ENCODE peak calls at places on chromosome 17, in ten cellular contexts. M is coronary artery; C is H9; S is upper lobe of right lung; E is breast epithelium; R is cardiac muscle cell; G is heart left ventricle; W is left ventricle myocardium inferior; D is CD8-positive, alpha-beta T cell; L is GM23248. A is an unnamed sample.

GRCh38 chr17:9237053-9237410 is 215.7 kb downstream of the NTN1 start:
- DNase-seq in M (no peak), W (no peak), L (no peak), R (no peak), D (no peak), S (no peak), E (no peak), C (no peak), G (no peak), A (no peak)

GRCh38 chr17:49016775-49017463 is 19.7 kb downstream of the IGF2BP1 start:
- DNase-seq in G (no peak), D (no peak), W (no peak), R (peak), S (peak), C (peak), E (no peak), L (peak), M (no peak), A (no peak)

GRCh38 chr17:30309591-30309990 is 17.8 kb upstream of the BLMH start:
- DNase-seq in E (no peak), C (no peak), W (no peak), S (no peak), G (no peak), L (peak), D (no peak), R (no peak), M (no peak), A (no peak)

GRCh38 chr17:58046230-58047094 is 36.8 kb upstream of the DYNLL2 start:
- DNase-seq in L (peak), R (peak), M (no peak), E (no peak), G (peak), C (peak), W (peak), S (no peak), D (no peak), A (no peak)

GRCh38 chr17:60601443-60602384 is 1.7 kb downstream of the PPM1D start:
- DNase-seq in M (no peak), R (peak), E (no peak), W (no peak), D (peak), C (peak), S (no peak), G (no peak), L (peak), A (no peak)

GRCh38 chr17:34979153-34979552 is 1.2 kb upstream of the LIG3 start:
- DNase-seq in C (no peak), D (no peak), R (no peak), M (no peak), L (no peak), E (no peak), W (no peak), G (no peak), S (no peak), A (no peak)

GRCh38 chr17:63840591-63841349 is 1.7 kb downstream of the SMARCD2 start:
- DNase-seq in D (no peak), L (peak), C (no peak), R (no peak), W (peak), M (no peak), S (no peak), G (peak), E (no peak), A (no peak)

GRCh38 chr17:27919120-27919519 is 26.0 kb upstream of the LYRM9 start:
- DNase-seq in D (no peak), L (no peak), R (no peak), G (no peak), M (no peak), S (no peak), E (no peak), W (no peak), C (no peak), A (no peak)

GRCh38 chr17:5509482-5509881 is 23.1 kb downstream of the MIS12 start:
- DNase-seq in W (no peak), D (no peak), M (no peak), R (no peak), L (peak), E (no peak), G (no peak), C (peak), S (no peak), A (no peak)

GRCh38 chr17:58756246-58757161 is 850 bp downstream of the PPM1E start:
- DNase-seq in L (peak), E (no peak), S (no peak), C (peak), G (no peak), M (no peak), D (no peak), W (no peak), R (peak), A (no peak)

GRCh38 chr17:48601184-48601527 is 3.6 kb downstream of the HOXB6 start:
- DNase-seq in C (no peak), S (no peak), G (no peak), R (no peak), W (no peak), L (no peak), M (no peak), D (no peak), E (no peak), A (no peak)

GRCh38 chr17:71071837-71072236 is 902.5 kb downstream of the KCNJ2 start:
- DNase-seq in E (no peak), D (no peak), S (no peak), R (no peak), M (no peak), W (no peak), G (peak), L (peak), C (no peak), A (no peak)

GRCh38 chr17:21289175-21289901 is 4.8 kb downstream of the MAP2K3 start:
- DNase-seq in D (no peak), R (no peak), M (no peak), E (no peak), W (no peak), L (peak), G (no peak), C (no peak), S (no peak), A (no peak)

GRCh38 chr17:39196191-39196819 is 1.2 kb downstream of the CACNB1 start:
- DNase-seq in S (no peak), W (no peak), C (peak), D (no peak), G (no peak), E (no peak), M (no peak), R (no peak), L (peak), A (no peak)

GRCh38 chr17:39196820-39197331 is 593 bp downstream of the CACNB1 start:
- DNase-seq in E (no peak), S (peak), G (no peak), L (peak), D (no peak), C (peak), W (no peak), M (no peak), R (peak), A (peak)

GRCh38 chr17:39194985-39195524 is 2.4 kb downstream of the CACNB1 start:
- DNase-seq in G (no peak), R (no peak), D (no peak), W (no peak), E (no peak), S (no peak), C (peak), L (peak), M (no peak), A (no peak)

GRCh38 chr17:39194089-39194984 is 3.1 kb downstream of the CACNB1 start:
- DNase-seq in W (peak), L (peak), E (no peak), R (peak), S (peak), G (peak), D (no peak), C (peak), M (peak), A (no peak)

DNA sequence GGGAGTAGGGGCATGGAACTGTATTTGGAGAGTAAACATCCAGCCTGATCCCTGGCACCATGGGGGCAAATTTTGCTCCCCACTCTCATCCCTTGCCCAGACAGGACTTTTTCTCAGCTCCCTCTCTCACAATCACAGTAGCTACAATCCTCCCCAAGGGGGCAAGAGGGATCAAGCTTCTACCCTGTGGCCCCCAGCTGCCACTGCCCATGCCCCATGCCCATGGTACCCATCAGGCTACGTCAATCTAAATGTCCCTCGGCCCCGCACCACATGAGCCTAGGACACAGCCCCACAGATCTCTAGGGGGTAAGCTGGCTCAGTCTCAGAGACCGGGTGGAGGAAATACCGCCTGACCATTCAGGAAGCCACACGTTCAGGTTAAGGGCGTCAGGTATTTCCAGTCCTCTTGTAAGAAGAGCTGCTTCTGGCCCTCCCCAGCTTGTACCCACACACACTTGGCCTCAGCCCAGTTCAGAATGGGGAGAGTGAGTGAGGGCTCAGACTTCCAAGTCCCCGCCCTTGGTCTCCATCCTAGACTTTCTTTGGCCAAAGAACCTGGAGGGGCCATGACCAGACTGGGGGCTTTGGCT is 1.8 kb downstream of the CACNB1 start:
- DNase-seq in L (peak), R (no peak), S (peak), C (peak), M (no peak), E (no peak), D (no peak), G (no peak), W (no peak), A (peak)
- H3K27ac ChIP-seq in L (peak), R (peak), S (peak), C (no peak), M (peak), E (peak), D (no peak), G (no peak), W (peak), A (peak)

GRCh38 chr17:42307362-42307927 is 19.1 kb downstream of the STAT5A start:
- DNase-seq in D (no peak), E (no peak), W (no peak), M (no peak), L (no peak), G (no peak), S (no peak), C (no peak), R (no peak), A (no peak)
- H3K27ac ChIP-seq in D (no peak), E (no peak), W (no peak), M (no peak), L (no peak), G (no peak), S (no peak), C (no peak), R (no peak), A (no peak)

GRCh38 chr17:72465191-72466024 is 344.6 kb downstream of the SOX9 start:
- DNase-seq in W (no peak), S (no peak), D (no peak), M (no peak), L (peak), E (peak), G (no peak), R (no peak), C (peak), A (no peak)
- H3K27ac ChIP-seq in W (no peak), S (no peak), D (no peak), M (no peak), L (peak), E (peak), G (no peak), R (no peak), C (no peak), A (no peak)

GRCh38 chr17:76240461-76241204 is at the start of gene RNF157:
- DNase-seq in D (peak), L (peak), R (peak), G (peak), M (no peak), S (peak), C (peak), E (peak), W (peak), A (peak)
- H3K27ac ChIP-seq in D (peak), L (no peak), R (no peak), G (no peak), M (peak), S (no peak), C (no peak), E (peak), W (peak), A (no peak)

DNA sequence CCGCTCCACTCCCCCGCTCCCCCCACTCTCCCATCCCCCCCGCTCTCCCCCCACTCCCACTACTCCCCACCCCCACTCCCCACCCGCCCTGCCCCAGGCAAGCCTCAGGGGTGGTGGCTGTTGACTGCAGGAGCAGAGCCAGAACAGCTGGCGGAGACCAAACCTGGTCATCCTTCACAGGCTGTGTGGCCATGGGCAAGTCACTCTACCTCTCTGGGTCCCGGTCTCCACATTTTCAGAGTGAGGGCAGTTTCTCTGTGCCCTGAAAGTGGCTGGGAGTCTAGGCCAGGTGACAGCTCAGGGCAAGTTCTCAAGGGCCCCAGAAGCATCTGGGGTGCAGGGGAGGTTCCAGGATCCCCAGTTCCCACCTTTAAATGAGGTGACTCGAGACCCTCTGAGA is 15.1 kb upstream of the BAHCC1 start:
- DNase-seq in R (no peak), C (peak), S (no peak), L (no peak), W (no peak), G (no peak), M (no peak), D (no peak), E (no peak), A (no peak)
- H3K27ac ChIP-seq in R (no peak), C (no peak), S (no peak), L (no peak), W (no peak), G (no peak), M (no peak), D (no peak), E (no peak), A (no peak)

DNA sequence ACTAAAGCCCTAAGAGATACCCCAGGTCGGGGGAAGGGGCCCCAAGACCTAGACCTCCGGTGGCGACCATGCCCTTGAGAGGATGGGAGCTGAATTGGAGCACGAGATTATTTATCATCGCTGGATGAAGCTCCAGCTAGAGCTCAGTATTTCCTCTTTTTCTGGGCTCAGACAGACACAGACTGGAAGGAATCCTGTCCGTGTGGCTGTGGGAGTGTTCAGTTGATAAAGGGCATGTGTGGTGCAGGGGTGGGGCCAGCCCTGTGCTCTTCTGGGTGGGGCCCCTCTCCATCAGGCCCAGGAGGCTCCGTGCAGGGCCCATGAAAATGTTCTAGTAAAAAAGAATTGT is 6.3 kb upstream of the CBX4 start:
- DNase-seq in G (peak), S (no peak), E (no peak), M (no peak), R (no peak), L (peak), W (no peak), D (no peak), C (no peak), A (no peak)
- H3K27ac ChIP-seq in G (no peak), S (peak), E (peak), M (peak), R (no peak), L (peak), W (peak), D (no peak), C (no peak), A (peak)

DNA sequence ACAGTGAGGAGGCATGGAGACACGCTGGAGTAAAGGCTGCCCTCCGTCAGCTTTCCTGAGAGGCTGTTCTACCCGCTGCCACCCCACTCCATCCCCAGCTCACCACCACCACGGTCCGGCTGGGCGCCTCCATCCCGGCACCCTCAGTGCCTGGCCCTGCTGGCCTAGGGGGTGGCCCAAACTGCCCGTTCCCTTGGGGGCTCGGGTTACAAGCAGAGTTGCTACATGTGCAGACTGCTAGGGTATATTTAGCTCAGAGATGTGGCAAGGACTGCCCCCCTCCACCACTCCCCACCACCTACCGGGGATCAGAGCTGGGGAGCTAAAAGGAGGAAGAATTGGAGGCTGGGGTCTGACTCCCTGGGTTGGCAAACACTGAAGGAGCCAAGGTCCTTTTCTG is 4.1 kb downstream of the CACNB1 start:
- DNase-seq in M (no peak), S (no peak), L (no peak), R (no peak), W (no peak), G (no peak), E (no peak), D (no peak), C (no peak), A (no peak)
- H3K27ac ChIP-seq in M (peak), S (no peak), L (no peak), R (peak), W (no peak), G (no peak), E (no peak), D (no peak), C (no peak), A (no peak)

GRCh38 chr17:32323784-32324590 is 18.0 kb downstream of the C17orf75 start:
- DNase-seq in L (peak), D (no peak), G (no peak), R (no peak), C (no peak), S (no peak), W (no peak), M (no peak), E (peak), A (no peak)
- H3K27ac ChIP-seq in L (no peak), D (no peak), G (no peak), R (no peak), C (no peak), S (no peak), W (no peak), M (no peak), E (peak), A (no peak)

GRCh38 chr17:19664821-19665181 is 16.2 kb downstream of the ALDH3A2 start:
- DNase-seq in E (no peak), R (no peak), L (no peak), M (no peak), S (no peak), C (peak), G (no peak), W (no peak), D (no peak), A (no peak)
- H3K27ac ChIP-seq in E (no peak), R (peak), L (no peak), M (no peak), S (no peak), C (no peak), G (no peak), W (peak), D (no peak), A (no peak)

GRCh38 chr17:51056813-51057510 is 63.7 kb downstream of the SPAG9 start:
- DNase-seq in G (no peak), C (peak), S (no peak), R (peak), W (no peak), M (no peak), L (peak), E (no peak), D (no peak), A (no peak)

GRCh38 chr17:51050291-51051033 is 70.2 kb downstream of the SPAG9 start:
- DNase-seq in E (no peak), L (peak), C (no peak), D (no peak), S (no peak), R (no peak), M (no peak), G (no peak), W (no peak), A (no peak)

GRCh38 chr17:51057534-51057933 is 63.1 kb downstream of the SPAG9 start:
- DNase-seq in L (peak), M (no peak), S (no peak), R (no peak), C (no peak), E (no peak), W (no peak), D (no peak), G (no peak), A (no peak)

GRCh38 chr17:51054748-51055147 is 65.9 kb downstream of the SPAG9 start:
- DNase-seq in R (no peak), E (no peak), S (no peak), M (no peak), W (no peak), L (no peak), C (no peak), D (no peak), G (no peak), A (no peak)

DNA sequence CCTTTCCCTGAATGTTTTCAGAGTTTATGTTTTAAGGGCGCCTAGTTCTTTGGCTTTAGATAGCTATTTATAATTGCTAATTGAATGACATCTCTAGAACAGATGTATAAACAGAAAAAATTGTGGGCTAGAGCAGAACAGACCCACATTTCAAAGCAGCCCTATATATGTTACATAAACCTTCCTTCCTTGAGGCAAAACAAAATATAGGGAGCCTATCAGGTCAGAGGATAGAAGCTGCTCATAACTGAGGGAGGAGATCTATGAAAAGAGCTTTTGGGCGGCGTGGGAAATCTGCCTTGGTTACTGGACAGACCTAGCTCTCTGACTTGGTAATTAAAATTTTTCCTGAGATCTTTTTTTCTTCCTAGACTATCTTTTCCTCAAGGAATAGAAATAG is 68.4 kb downstream of the SPAG9 start:
- DNase-seq in C (no peak), L (no peak), M (no peak), W (no peak), S (no peak), G (no peak), D (no peak), R (no peak), E (no peak), A (no peak)
- H3K27ac ChIP-seq in C (no peak), L (no peak), M (no peak), W (no peak), S (no peak), G (no peak), D (no peak), R (no peak), E (no peak), A (no peak)

A was measured in left lung.